ENCODE peak calls at places on chromosome 10, in nine cellular contexts. One of them, this sample, is unnamed. For H3K36me3 and H3K4me1, the result is how much of the 10 kb centered on the place peaks cover.

GRCh38 chr10:33257439-33257838 is 77.0 kb downstream of the NRP1 start:
- DNase-seq in right lobe of liver: no peak
- DNase-seq in heart right ventricle: no peak
- DNase-seq in PC-3: peak
- DNase-seq in H1: no peak
- DNase-seq in SK-N-SH: no peak
- DNase-seq in Karpas-422: no peak
- DNase-seq in RWPE2: no peak
- DNase-seq in sigmoid colon: no peak
- DNase-seq in this sample: no peak

GRCh38 chr10:110531687-110532086 is 34.0 kb downstream of the DUSP5 start:
- DNase-seq in right lobe of liver: no peak
- DNase-seq in H1: no peak
- DNase-seq in heart right ventricle: no peak
- DNase-seq in RWPE2: no peak
- DNase-seq in PC-3: no peak
- DNase-seq in sigmoid colon: no peak
- DNase-seq in Karpas-422: no peak
- DNase-seq in SK-N-SH: no peak
- DNase-seq in this sample: no peak

GRCh38 chr10:89645742-89646172 is 715 bp upstream of the PANK1 start:
- DNase-seq in RWPE2: no peak
- DNase-seq in SK-N-SH: no peak
- DNase-seq in H1: no peak
- DNase-seq in sigmoid colon: no peak
- DNase-seq in right lobe of liver: peak
- DNase-seq in Karpas-422: peak
- DNase-seq in heart right ventricle: no peak
- DNase-seq in PC-3: no peak
- DNase-seq in this sample: peak

GRCh38 chr10:97608991-97609561 is 19.6 kb downstream of the C10orf62 start:
- DNase-seq in SK-N-SH: no peak
- DNase-seq in Karpas-422: no peak
- DNase-seq in H1: no peak
- DNase-seq in right lobe of liver: peak
- DNase-seq in PC-3: no peak
- DNase-seq in sigmoid colon: no peak
- DNase-seq in heart right ventricle: peak
- DNase-seq in RWPE2: no peak
- DNase-seq in this sample: no peak

GRCh38 chr10:49332768-49333167 is 33.8 kb downstream of the C10orf71 start:
- DNase-seq in RWPE2: no peak
- DNase-seq in H1: no peak
- DNase-seq in PC-3: no peak
- DNase-seq in heart right ventricle: no peak
- DNase-seq in right lobe of liver: no peak
- DNase-seq in Karpas-422: no peak
- DNase-seq in sigmoid colon: no peak
- DNase-seq in SK-N-SH: no peak
- DNase-seq in this sample: no peak

GRCh38 chr10:3548702-3549101 is 236.3 kb downstream of the KLF6 start:
- DNase-seq in SK-N-SH: no peak
- DNase-seq in PC-3: peak
- DNase-seq in RWPE2: no peak
- DNase-seq in right lobe of liver: no peak
- DNase-seq in Karpas-422: no peak
- DNase-seq in H1: no peak
- DNase-seq in sigmoid colon: no peak
- DNase-seq in heart right ventricle: no peak
- DNase-seq in this sample: no peak

GRCh38 chr10:18104223-18104872 is 35.9 kb upstream of the CACNB2 start:
- DNase-seq in Karpas-422: peak
- DNase-seq in H1: peak
- DNase-seq in RWPE2: no peak
- DNase-seq in PC-3: peak
- DNase-seq in right lobe of liver: no peak
- DNase-seq in sigmoid colon: no peak
- DNase-seq in SK-N-SH: peak
- DNase-seq in heart right ventricle: peak
- DNase-seq in this sample: peak

GRCh38 chr10:62852961-62853702 is 37.0 kb upstream of the EGR2 start:
- DNase-seq in Karpas-422: peak
- DNase-seq in SK-N-SH: no peak
- DNase-seq in heart right ventricle: no peak
- DNase-seq in H1: no peak
- DNase-seq in RWPE2: no peak
- DNase-seq in sigmoid colon: no peak
- DNase-seq in PC-3: no peak
- DNase-seq in right lobe of liver: no peak
- DNase-seq in this sample: no peak

GRCh38 chr10:15208221-15208620 is 39.7 kb upstream of the NMT2 start:
- DNase-seq in RWPE2: no peak
- DNase-seq in PC-3: no peak
- DNase-seq in SK-N-SH: no peak
- DNase-seq in right lobe of liver: no peak
- DNase-seq in Karpas-422: no peak
- DNase-seq in heart right ventricle: no peak
- DNase-seq in sigmoid colon: peak
- DNase-seq in H1: no peak
- DNase-seq in this sample: no peak

GRCh38 chr10:91798736-91799579 is 732 bp downstream of the TNKS2 start:
- DNase-seq in sigmoid colon: peak
- DNase-seq in Karpas-422: peak
- DNase-seq in SK-N-SH: no peak
- DNase-seq in RWPE2: no peak
- DNase-seq in PC-3: peak
- DNase-seq in right lobe of liver: peak
- DNase-seq in heart right ventricle: no peak
- DNase-seq in H1: peak
- DNase-seq in this sample: peak

GRCh38 chr10:90939125-90939524 is 18.2 kb upstream of the ANKRD1 start:
- DNase-seq in Karpas-422: no peak
- DNase-seq in RWPE2: no peak
- DNase-seq in heart right ventricle: no peak
- DNase-seq in sigmoid colon: no peak
- DNase-seq in SK-N-SH: no peak
- DNase-seq in right lobe of liver: no peak
- DNase-seq in PC-3: no peak
- DNase-seq in H1: no peak
- DNase-seq in this sample: no peak

GRCh38 chr10:75226656-75227055 is 9.1 kb downstream of the COMTD1 start:
- DNase-seq in Karpas-422: no peak
- DNase-seq in heart right ventricle: no peak
- DNase-seq in right lobe of liver: no peak
- DNase-seq in RWPE2: no peak
- DNase-seq in H1: no peak
- DNase-seq in sigmoid colon: peak
- DNase-seq in SK-N-SH: no peak
- DNase-seq in PC-3: no peak
- DNase-seq in this sample: peak

DNA sequence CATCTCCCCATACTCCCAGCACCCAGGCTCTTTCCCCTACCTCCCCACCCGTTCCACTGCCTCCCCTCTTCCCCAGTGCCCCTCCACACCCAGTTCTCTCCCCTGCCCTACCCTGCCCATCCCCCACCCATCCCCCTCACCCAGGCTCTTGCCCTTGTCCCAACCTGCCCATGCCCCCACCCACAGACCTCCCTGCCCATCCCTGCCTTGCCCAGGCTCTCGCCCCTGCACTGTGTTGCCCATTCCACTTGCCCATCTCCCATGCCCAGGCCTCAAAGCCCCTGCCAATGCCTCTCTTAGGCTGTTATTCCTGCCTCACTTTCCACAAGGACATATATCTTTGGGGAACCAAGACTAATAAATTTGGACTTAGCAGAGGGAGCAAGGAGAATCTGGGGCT is 262.6 kb upstream of the CXCL12 start:
- DNase-seq in PC-3: no peak
- DNase-seq in heart right ventricle: no peak
- DNase-seq in SK-N-SH: no peak
- DNase-seq in Karpas-422: no peak
- DNase-seq in sigmoid colon: no peak
- DNase-seq in right lobe of liver: no peak
- DNase-seq in RWPE2: no peak
- DNase-seq in H1: no peak
- DNase-seq in this sample: no peak
- H3K36me3 ChIP-seq in PC-3: under half
- H3K36me3 ChIP-seq in heart right ventricle: under half
- H3K36me3 ChIP-seq in SK-N-SH: under half
- H3K36me3 ChIP-seq in Karpas-422: under half
- H3K36me3 ChIP-seq in sigmoid colon: under half
- H3K36me3 ChIP-seq in right lobe of liver: under half
- H3K36me3 ChIP-seq in RWPE2: under half
- H3K36me3 ChIP-seq in H1: under half
- H3K36me3 ChIP-seq in this sample: under half

GRCh38 chr10:86375204-86375603 is 8.6 kb upstream of the GRID1 start:
- DNase-seq in sigmoid colon: no peak
- DNase-seq in Karpas-422: no peak
- DNase-seq in PC-3: no peak
- DNase-seq in H1: peak
- DNase-seq in SK-N-SH: no peak
- DNase-seq in heart right ventricle: no peak
- DNase-seq in right lobe of liver: peak
- DNase-seq in RWPE2: no peak
- DNase-seq in this sample: peak

GRCh38 chr10:86374664-86375063 is 8.1 kb upstream of the GRID1 start:
- DNase-seq in right lobe of liver: peak
- DNase-seq in sigmoid colon: peak
- DNase-seq in PC-3: no peak
- DNase-seq in Karpas-422: no peak
- DNase-seq in H1: peak
- DNase-seq in SK-N-SH: peak
- DNase-seq in RWPE2: no peak
- DNase-seq in heart right ventricle: no peak
- DNase-seq in this sample: peak

GRCh38 chr10:86377797-86378146 is 11.2 kb upstream of the GRID1 start:
- DNase-seq in PC-3: no peak
- DNase-seq in H1: peak
- DNase-seq in sigmoid colon: peak
- DNase-seq in SK-N-SH: no peak
- DNase-seq in Karpas-422: no peak
- DNase-seq in heart right ventricle: no peak
- DNase-seq in right lobe of liver: no peak
- DNase-seq in RWPE2: no peak
- DNase-seq in this sample: peak

GRCh38 chr10:86376403-86376802 is 9.8 kb upstream of the GRID1 start:
- DNase-seq in SK-N-SH: no peak
- DNase-seq in RWPE2: no peak
- DNase-seq in Karpas-422: no peak
- DNase-seq in sigmoid colon: peak
- DNase-seq in right lobe of liver: no peak
- DNase-seq in heart right ventricle: no peak
- DNase-seq in PC-3: no peak
- DNase-seq in H1: no peak
- DNase-seq in this sample: no peak

GRCh38 chr10:86376852-86377796 is 10.5 kb upstream of the GRID1 start:
- DNase-seq in sigmoid colon: peak
- DNase-seq in heart right ventricle: peak
- DNase-seq in PC-3: peak
- DNase-seq in RWPE2: no peak
- DNase-seq in right lobe of liver: peak
- DNase-seq in Karpas-422: peak
- DNase-seq in H1: peak
- DNase-seq in SK-N-SH: peak
- DNase-seq in this sample: peak
- H3K4me3 ChIP-seq in sigmoid colon: no peak
- H3K4me3 ChIP-seq in heart right ventricle: peak
- H3K4me3 ChIP-seq in PC-3: peak
- H3K4me3 ChIP-seq in RWPE2: no peak
- H3K4me3 ChIP-seq in right lobe of liver: no peak
- H3K4me3 ChIP-seq in Karpas-422: no peak
- H3K4me3 ChIP-seq in H1: peak
- H3K4me3 ChIP-seq in SK-N-SH: no peak
- H3K4me3 ChIP-seq in this sample: no peak

DNA sequence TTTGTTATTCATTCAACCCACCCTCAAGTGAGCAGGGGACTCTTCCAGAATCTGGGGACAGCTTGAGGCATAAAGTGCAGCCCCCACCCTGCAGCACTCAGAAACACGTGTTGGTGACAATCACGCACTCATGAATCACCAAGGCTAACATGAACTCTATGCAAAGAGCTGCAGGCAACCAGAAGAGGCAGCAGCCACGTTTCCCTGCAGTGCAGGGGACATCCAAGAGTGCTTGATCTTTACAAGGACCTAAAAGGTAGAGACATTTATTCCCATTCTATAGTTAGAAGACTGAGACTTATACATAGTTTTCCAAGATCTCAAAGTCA is 135.2 kb upstream of the GDF10 start:
- DNase-seq in sigmoid colon: no peak
- DNase-seq in SK-N-SH: no peak
- DNase-seq in heart right ventricle: no peak
- DNase-seq in right lobe of liver: no peak
- DNase-seq in H1: no peak
- DNase-seq in RWPE2: no peak
- DNase-seq in Karpas-422: no peak
- DNase-seq in PC-3: peak
- DNase-seq in this sample: no peak
- H3K4me1 ChIP-seq in sigmoid colon: under half
- H3K4me1 ChIP-seq in SK-N-SH: under half
- H3K4me1 ChIP-seq in heart right ventricle: under half
- H3K4me1 ChIP-seq in right lobe of liver: under half
- H3K4me1 ChIP-seq in H1: under half
- H3K4me1 ChIP-seq in RWPE2: under half
- H3K4me1 ChIP-seq in Karpas-422: under half
- H3K4me1 ChIP-seq in PC-3: under half
- H3K4me1 ChIP-seq in this sample: under half

GRCh38 chr10:124999433-125000365 is 57.8 kb downstream of the ZRANB1 start:
- DNase-seq in sigmoid colon: no peak
- DNase-seq in H1: no peak
- DNase-seq in heart right ventricle: no peak
- DNase-seq in SK-N-SH: peak
- DNase-seq in Karpas-422: no peak
- DNase-seq in RWPE2: peak
- DNase-seq in PC-3: no peak
- DNase-seq in right lobe of liver: peak
- DNase-seq in this sample: no peak
- H3K36me3 ChIP-seq in sigmoid colon: under half
- H3K36me3 ChIP-seq in H1: half or more
- H3K36me3 ChIP-seq in heart right ventricle: half or more
- H3K36me3 ChIP-seq in SK-N-SH: half or more
- H3K36me3 ChIP-seq in Karpas-422: under half
- H3K36me3 ChIP-seq in RWPE2: half or more
- H3K36me3 ChIP-seq in PC-3: under half
- H3K36me3 ChIP-seq in right lobe of liver: under half
- H3K36me3 ChIP-seq in this sample: half or more

DNA sequence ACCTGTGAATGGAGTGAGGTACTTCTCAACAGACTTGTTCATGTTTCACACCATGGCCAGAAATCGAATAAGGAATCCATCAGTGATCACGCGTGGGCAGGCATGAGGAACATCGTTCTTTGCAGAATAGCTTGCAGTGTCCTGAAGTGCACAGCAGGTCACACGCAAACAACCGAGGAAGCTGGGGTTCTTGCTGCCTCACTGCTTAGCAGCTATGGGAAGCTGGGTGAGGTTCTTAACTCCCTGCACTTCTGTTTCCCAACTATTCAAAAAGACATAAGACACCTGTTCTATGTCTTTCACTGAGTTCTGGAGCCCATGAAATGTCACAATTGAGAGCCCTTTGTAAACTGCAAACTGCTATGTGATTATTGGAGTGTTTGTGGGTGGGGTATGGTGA is 253.4 kb downstream of the KIAA1217 start:
- DNase-seq in Karpas-422: no peak
- DNase-seq in heart right ventricle: no peak
- DNase-seq in H1: no peak
- DNase-seq in SK-N-SH: no peak
- DNase-seq in RWPE2: no peak
- DNase-seq in sigmoid colon: no peak
- DNase-seq in PC-3: no peak
- DNase-seq in right lobe of liver: no peak
- DNase-seq in this sample: no peak
- H3K4me3 ChIP-seq in Karpas-422: no peak
- H3K4me3 ChIP-seq in heart right ventricle: no peak
- H3K4me3 ChIP-seq in H1: no peak
- H3K4me3 ChIP-seq in SK-N-SH: no peak
- H3K4me3 ChIP-seq in RWPE2: no peak
- H3K4me3 ChIP-seq in sigmoid colon: no peak
- H3K4me3 ChIP-seq in PC-3: no peak
- H3K4me3 ChIP-seq in right lobe of liver: no peak
- H3K4me3 ChIP-seq in this sample: no peak